ENCODE peak calls at places on chromosomes 11 and 22, in eight cellular contexts. C is upper lobe of right lung, E is tibial artery, Z is psoas muscle, U is endodermal cell, I is HFFc6, J is BE2C, W is fibroblast of lung. N is an unnamed sample.

GRCh38 chr11:11586465-11586864 is 35.3 kb downstream of the GALNT18 start:
- DNase-seq in C (no peak), E (no peak), Z (no peak), U (peak), I (no peak), J (no peak), W (no peak), N (no peak)

GRCh38 chr11:10489444-10489785 is 34.4 kb downstream of the AMPD3 start:
- DNase-seq in C (no peak), E (no peak), Z (no peak), U (no peak), I (no peak), J (no peak), W (no peak), N (no peak)

GRCh38 chr11:27020736-27021135 is 19.9 kb upstream of the BBOX1 start:
- DNase-seq in C (no peak), E (no peak), Z (no peak), U (no peak), I (no peak), J (no peak), W (no peak), N (no peak)

GRCh38 chr11:89125298-89125697 is 52.4 kb upstream of the TYR start:
- DNase-seq in C (no peak), E (no peak), Z (no peak), U (peak), I (no peak), J (no peak), W (no peak), N (no peak)

GRCh38 chr11:117819096-117820040 is 5.2 kb downstream of the FXYD2 start:
- DNase-seq in C (no peak), E (no peak), Z (peak), U (peak), I (peak), J (peak), W (peak), N (no peak)

GRCh38 chr11:111565111-111565720 is 24.7 kb downstream of the LAYN start:
- DNase-seq in C (no peak), E (peak), Z (no peak), U (peak), I (peak), J (peak), W (peak), N (peak)

GRCh38 chr22:43992331-43992821 is 31.7 kb upstream of the PARVB start:
- DNase-seq in C (peak), E (no peak), Z (no peak), U (no peak), I (peak), J (peak), W (peak), N (no peak)

GRCh38 chr11:122888162-122888561 is 5.6 kb downstream of the JHY start:
- DNase-seq in C (no peak), E (no peak), Z (no peak), U (no peak), I (no peak), J (no peak), W (no peak), N (no peak)

GRCh38 chr11:71244116-71244815 is 8.1 kb downstream of the SHANK2 start:
- DNase-seq in C (peak), E (no peak), Z (no peak), U (peak), I (no peak), J (no peak), W (no peak), N (no peak)

GRCh38 chr22:39364646-39365405 is 15.0 kb downstream of the SYNGR1 start:
- DNase-seq in C (no peak), E (no peak), Z (no peak), U (no peak), I (peak), J (no peak), W (peak), N (no peak)

GRCh38 chr11:64892411-64892831 is 14.0 kb upstream of the EHD1 start:
- DNase-seq in C (no peak), E (no peak), Z (no peak), U (no peak), I (no peak), J (no peak), W (no peak), N (no peak)

GRCh38 chr11:130916910-130917309 is 631 bp upstream of the SNX19 start:
- DNase-seq in C (no peak), E (no peak), Z (no peak), U (no peak), I (no peak), J (no peak), W (no peak), N (no peak)

GRCh38 chr22:37157516-37158289 is 8.0 kb upstream of the IL2RB start:
- DNase-seq in C (no peak), E (no peak), Z (no peak), U (no peak), I (peak), J (no peak), W (peak), N (no peak)

GRCh38 chr11:65132988-65133700 is 1.2 kb downstream of the SYVN1 start:
- DNase-seq in C (peak), E (peak), Z (no peak), U (peak), I (no peak), J (no peak), W (no peak), N (peak)

GRCh38 chr22:27952779-27953178 is 33.7 kb upstream of the PITPNB start:
- DNase-seq in C (no peak), E (no peak), Z (no peak), U (no peak), I (no peak), J (no peak), W (no peak), N (no peak)

GRCh38 chr22:18088825-18089568 is 11.2 kb downstream of the PEX26 start:
- DNase-seq in C (no peak), E (no peak), Z (peak), U (no peak), I (no peak), J (no peak), W (no peak), N (no peak)

GRCh38 chr11:36792870-36793541 is 195.0 kb upstream of the RAG2 start:
- DNase-seq in C (no peak), E (no peak), Z (no peak), U (peak), I (no peak), J (no peak), W (no peak), N (no peak)

GRCh38 chr11:32500001-32500400 is 64.7 kb upstream of the WT1 start:
- DNase-seq in C (no peak), E (no peak), Z (no peak), U (peak), I (no peak), J (no peak), W (no peak), N (no peak)

GRCh38 chr11:2525166-2525861 is 80.5 kb downstream of the KCNQ1 start:
- DNase-seq in C (peak), E (peak), Z (peak), U (peak), I (no peak), J (peak), W (no peak), N (no peak)

GRCh38 chr11:119476666-119477331 is 53.8 kb upstream of the THY1 start:
- DNase-seq in C (no peak), E (peak), Z (no peak), U (peak), I (no peak), J (no peak), W (no peak), N (no peak)

GRCh38 chr11:118915396-118915795 is 10.3 kb downstream of the BCL9L start:
- DNase-seq in C (no peak), E (no peak), Z (no peak), U (peak), I (no peak), J (no peak), W (no peak), N (no peak)

GRCh38 chr11:33065445-33066178 is 26.2 kb downstream of the TCP11L1 start:
- DNase-seq in C (peak), E (no peak), Z (peak), U (peak), I (peak), J (peak), W (peak), N (peak)

GRCh38 chr22:45905924-45906865 is 70.8 kb downstream of the WNT7B start:
- DNase-seq in C (no peak), E (peak), Z (peak), U (no peak), I (peak), J (no peak), W (peak), N (no peak)

GRCh38 chr22:29313126-29314071 is 2.1 kb downstream of the RASL10A start:
- DNase-seq in C (peak), E (peak), Z (peak), U (peak), I (no peak), J (no peak), W (no peak), N (peak)

GRCh38 chr11:57546451-57546850 is 9.1 kb downstream of the SMTNL1 start:
- DNase-seq in C (no peak), E (no peak), Z (no peak), U (no peak), I (no peak), J (no peak), W (no peak), N (no peak)

GRCh38 chr11:67291481-67292381 is 2.6 kb downstream of the ANKRD13D start:
- DNase-seq in C (peak), E (no peak), Z (peak), U (no peak), I (no peak), J (no peak), W (no peak), N (no peak)

GRCh38 chr22:21778705-21779363 is 43.2 kb upstream of the YPEL1 start:
- DNase-seq in C (no peak), E (no peak), Z (no peak), U (no peak), I (peak), J (no peak), W (peak), N (no peak)

GRCh38 chr11:115759622-115760527 is 255.7 kb upstream of the CADM1 start:
- DNase-seq in C (peak), E (no peak), Z (peak), U (peak), I (no peak), J (peak), W (peak), N (no peak)

GRCh38 chr11:90512846-90513245 is 290.0 kb upstream of the CHORDC1 start:
- DNase-seq in C (no peak), E (no peak), Z (no peak), U (no peak), I (no peak), J (no peak), W (no peak), N (peak)

GRCh38 chr11:19419021-19419750 is 178.4 kb upstream of the E2F8 start:
- DNase-seq in C (no peak), E (no peak), Z (no peak), U (no peak), I (no peak), J (no peak), W (peak), N (no peak)

GRCh38 chr22:49365191-49365837 is 462.4 kb downstream of the BRD1 start:
- DNase-seq in C (peak), E (no peak), Z (no peak), U (no peak), I (no peak), J (no peak), W (no peak), N (no peak)

GRCh38 chr22:23113067-23113846 is 28.5 kb downstream of the RSPH14 start:
- DNase-seq in C (no peak), E (no peak), Z (peak), U (no peak), I (no peak), J (peak), W (peak), N (no peak)

GRCh38 chr11:85941380-85941973 is 86.3 kb downstream of the CCDC83 start:
- DNase-seq in C (no peak), E (peak), Z (peak), U (peak), I (peak), J (peak), W (peak), N (peak)

GRCh38 chr22:28714043-28714442 is 27.6 kb downstream of the CHEK2 start:
- DNase-seq in C (no peak), E (no peak), Z (no peak), U (no peak), I (no peak), J (no peak), W (peak), N (no peak)

GRCh38 chr11:12164061-12165014 is 53.9 kb downstream of the MICAL2 start:
- DNase-seq in C (peak), E (no peak), Z (no peak), U (peak), I (peak), J (no peak), W (peak), N (no peak)

DNA sequence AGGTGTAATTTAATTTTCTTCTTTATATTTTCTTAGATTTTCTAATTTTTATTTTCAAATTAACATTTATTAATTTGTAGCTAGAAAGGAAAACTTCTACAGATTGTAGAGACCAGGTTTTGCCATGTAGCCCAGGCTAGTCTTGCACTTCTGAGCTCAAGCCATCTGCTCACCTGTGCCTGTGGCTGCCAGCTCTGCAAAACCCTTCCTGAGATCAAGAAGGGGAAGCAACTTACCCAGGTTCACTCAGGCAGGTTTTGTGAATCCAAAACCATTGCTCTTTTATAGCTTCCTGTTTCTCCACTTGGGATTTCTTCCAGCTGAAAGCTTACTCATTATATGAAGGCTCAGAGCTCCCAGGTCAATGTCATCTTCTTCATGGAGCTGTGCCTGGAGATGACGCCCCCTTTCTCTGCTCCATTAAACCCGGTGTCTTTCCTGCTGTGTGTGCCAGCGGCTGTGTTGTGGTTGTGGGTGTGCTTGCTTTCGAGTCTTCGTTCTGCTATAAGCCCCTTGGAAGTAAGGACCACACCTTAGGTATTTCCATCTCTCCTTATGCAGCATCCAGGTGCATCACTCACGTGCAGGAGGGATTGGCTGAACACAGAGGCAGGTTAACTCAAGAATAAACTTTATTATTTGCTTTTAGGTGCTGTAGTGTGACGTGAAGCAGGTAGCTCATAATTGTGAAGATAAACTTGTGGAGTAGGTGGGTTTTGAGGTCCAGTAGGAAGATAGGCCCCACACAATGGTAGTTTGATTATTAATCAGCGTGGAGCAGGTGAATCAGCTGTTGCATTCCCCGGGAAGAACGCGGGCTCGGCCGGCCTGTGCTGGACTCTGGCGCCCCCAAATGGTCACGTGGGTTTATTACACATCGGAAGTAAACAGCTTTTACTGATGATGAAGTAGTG is 42.2 kb upstream of the INCENP start:
- DNase-seq in C (peak), E (peak), Z (peak), U (peak), I (peak), J (peak), W (peak), N (peak)
- TF ChIP-seq CTCF in C (peak), E (peak), Z (peak), U (peak), I (peak), J (peak), W (peak), N (peak)

GRCh38 chr11:92424281-92424680 is 199.7 kb downstream of the FAT3 start:
- DNase-seq in C (no peak), E (no peak), Z (no peak), U (no peak), I (peak), J (no peak), W (peak), N (no peak)
- TF ChIP-seq CTCF in C (no peak), E (no peak), Z (no peak), U (no peak), I (no peak), J (no peak), W (no peak), N (no peak)

GRCh38 chr22:32852346-32853251 is 51.1 kb downstream of the TIMP3 start:
- DNase-seq in C (no peak), E (peak), Z (peak), U (no peak), I (no peak), J (peak), W (no peak), N (no peak)

GRCh38 chr22:32853662-32854061 is 52.2 kb downstream of the TIMP3 start:
- DNase-seq in C (no peak), E (no peak), Z (no peak), U (no peak), I (no peak), J (no peak), W (no peak), N (no peak)

GRCh38 chr22:32855023-32855756 is 53.7 kb downstream of the TIMP3 start:
- DNase-seq in C (no peak), E (no peak), Z (no peak), U (no peak), I (no peak), J (no peak), W (no peak), N (no peak)

GRCh38 chr22:32850591-32851517 is 49.3 kb downstream of the TIMP3 start:
- DNase-seq in C (no peak), E (peak), Z (peak), U (no peak), I (no peak), J (no peak), W (no peak), N (no peak)

DNA sequence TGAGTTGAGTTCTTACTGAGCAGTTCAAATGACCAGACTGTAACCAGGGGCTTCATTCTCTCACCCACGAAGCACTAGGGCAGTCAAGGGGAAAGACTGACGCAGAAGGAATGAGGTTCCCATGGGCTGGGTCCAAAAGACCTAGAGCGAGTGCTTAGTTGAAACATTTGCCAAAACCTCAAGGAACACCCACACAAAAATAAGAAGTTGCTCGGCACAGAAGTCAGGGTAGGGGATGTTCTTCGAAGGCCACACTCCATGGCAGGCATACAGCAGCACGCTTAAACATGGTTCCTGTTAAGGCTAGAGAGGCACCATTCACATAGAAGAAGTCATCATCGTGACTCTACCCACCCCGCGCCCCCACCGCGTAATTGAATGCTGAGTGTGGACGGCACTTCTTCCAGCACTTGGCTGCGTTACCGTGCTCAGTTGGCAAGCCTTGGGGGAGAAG is 52.9 kb downstream of the TIMP3 start:
- DNase-seq in C (no peak), E (no peak), Z (no peak), U (no peak), I (no peak), J (no peak), W (peak), N (no peak)
- TF ChIP-seq CTCF in C (no peak), E (no peak), Z (no peak), U (no peak), I (no peak), J (no peak), W (no peak), N (no peak)

GRCh38 chr11:93652161-93652597 is 9.3 kb upstream of the CEP295 start:
- DNase-seq in C (no peak), E (no peak), Z (no peak), U (peak), I (peak), J (peak), W (peak), N (peak)

GRCh38 chr11:93645938-93646337 is 15.5 kb upstream of the CEP295 start:
- DNase-seq in C (no peak), E (no peak), Z (no peak), U (no peak), I (no peak), J (no peak), W (no peak), N (no peak)

GRCh38 chr11:93651052-93651451 is 10.4 kb upstream of the CEP295 start:
- DNase-seq in C (no peak), E (no peak), Z (no peak), U (no peak), I (no peak), J (no peak), W (no peak), N (no peak)

GRCh38 chr11:93646399-93646798 is 15.1 kb upstream of the CEP295 start:
- DNase-seq in C (no peak), E (no peak), Z (no peak), U (no peak), I (no peak), J (no peak), W (no peak), N (no peak)

GRCh38 chr11:93648168-93648567 is 13.3 kb upstream of the CEP295 start:
- DNase-seq in C (no peak), E (no peak), Z (no peak), U (no peak), I (peak), J (peak), W (peak), N (no peak)
- TF ChIP-seq CTCF in C (no peak), E (no peak), Z (no peak), U (peak), I (peak), J (peak), W (no peak), N (peak)

GRCh38 chr11:41660585-41660984 is 201.1 kb upstream of the LRRC4C start:
- DNase-seq in C (no peak), E (no peak), Z (no peak), U (peak), I (no peak), J (no peak), W (no peak), N (no peak)
- TF ChIP-seq CTCF in C (no peak), E (no peak), Z (no peak), U (peak), I (no peak), J (peak), W (no peak), N (no peak)